ENCODE peak calls at places on chromosomes 2 and 18, in eight cellular contexts. B is cardiac muscle cell; O is activated CD8-positive, alpha-beta T cell treated with anti-CD3 and anti-CD28 coated beads for 36 hours; R is retina; Z is OCI-LY7; Q is NCI-H1105 treated with DMSO at 0.1 percent for 48 hours; N is activated T-cell treated with anti-CD3 and anti-CD28 coated beads for 1 hour; C is ovary. S is an unnamed sample.

GRCh38 chr2:226799211-226799975 is at the start of gene IRS1:
- DNase-seq in Z (peak; percentile 87), O (peak; percentile 71), N (peak; percentile 38), B (peak; percentile 92), Q (peak; percentile 37), C (peak; percentile 84), R (peak; percentile 88), S (peak; percentile 77)

GRCh38 chr2:68222287-68222686 is 30.0 kb downstream of the PPP3R1 start:
- DNase-seq in C (no peak), N (no peak), R (no peak), Q (no peak), Z (no peak), O (no peak), B (no peak), S (no peak)

GRCh38 chr2:49616800-49617199 is 462.5 kb upstream of the FSHR start:
- DNase-seq in B (peak; percentile 67), R (peak; percentile 9), Z (peak; percentile 4), C (no peak), N (no peak), O (no peak), Q (peak; percentile 62), S (no peak)

GRCh38 chr18:48948112-48949050 is 2.4 kb downstream of the SMAD7 start:
- DNase-seq in B (peak; percentile 89), O (peak; percentile 60), C (no peak), Z (peak; percentile 60), R (peak; percentile 70), N (peak; percentile 44), Q (peak; percentile 62), S (peak; percentile 93)

GRCh38 chr2:20781656-20782265 is 41.1 kb downstream of the LDAH start:
- DNase-seq in N (no peak), C (no peak), Z (peak; percentile 19), B (peak; percentile 19), R (no peak), Q (peak; percentile 47), O (peak; percentile 7), S (peak; percentile 13)

GRCh38 chr2:119008108-119008507 is 66.1 kb downstream of the MARCO start:
- DNase-seq in C (no peak), N (no peak), R (no peak), B (no peak), Z (no peak), O (no peak), Q (no peak), S (no peak)

GRCh38 chr2:217868911-217869334 is 133.9 kb downstream of the TNS1 start:
- DNase-seq in O (no peak), N (no peak), B (no peak), Q (no peak), Z (no peak), R (no peak), C (no peak), S (no peak)

GRCh38 chr2:105934467-105934866 is 189.8 kb downstream of the NCK2 start:
- DNase-seq in Q (no peak), C (peak; percentile 11), R (no peak), B (peak; percentile 16), N (no peak), O (peak; percentile 72), Z (no peak), S (no peak)

GRCh38 chr2:69642709-69643601 is 584 bp downstream of the AAK1 start:
- DNase-seq in N (peak; percentile 39), Q (peak; percentile 54), C (peak; percentile 37), O (peak; percentile 76), Z (peak; percentile 45), B (peak; percentile 73), R (no peak), S (peak; percentile 43)

GRCh38 chr2:97996679-97997078 is 931 bp upstream of the TMEM131 start:
- DNase-seq in Z (no peak), B (no peak), R (no peak), N (no peak), C (peak; percentile 16), O (no peak), Q (peak; percentile 24), S (no peak)

GRCh38 chr2:200373973-200374416 is 67.5 kb downstream of the SPATS2L start:
- DNase-seq in B (no peak), O (peak; percentile 58), Z (peak; percentile 41), C (no peak), Q (no peak), N (no peak), R (no peak), S (no peak)

GRCh38 chr2:231970461-231970860 is 8.9 kb downstream of the DIS3L2 start:
- DNase-seq in N (no peak), Q (no peak), Z (no peak), B (no peak), R (no peak), C (no peak), O (no peak), S (no peak)

GRCh38 chr2:70190086-70190412 is 770 bp downstream of the C2orf42 start:
- DNase-seq in B (peak; percentile 32), N (peak; percentile 17), Q (peak; percentile 37), C (peak; percentile 22), Z (no peak), R (no peak), O (no peak), S (peak; percentile 21)

GRCh38 chr2:67717692-67718091 is 320.6 kb downstream of the ETAA1 start:
- DNase-seq in O (no peak), B (no peak), C (no peak), N (no peak), Q (no peak), Z (no peak), R (no peak), S (no peak)

GRCh38 chr2:128640847-128641360 is 322.2 kb upstream of the HS6ST1 start:
- DNase-seq in R (no peak), O (no peak), N (no peak), Q (no peak), B (no peak), C (peak; percentile 3), Z (no peak), S (no peak)

GRCh38 chr18:59954746-59955145 is 55.0 kb downstream of the PMAIP1 start:
- DNase-seq in C (no peak), Z (no peak), O (no peak), R (no peak), B (no peak), N (no peak), Q (no peak), S (no peak)